ENCODE peak calls at places on chromosomes 7 and 10, in ten cellular contexts. Q is GM10248, H is AG10803, A is left ventricle myocardium inferior, L is uterus, C is GM06990, Z is HCT116, E is endothelial cell, M is psoas muscle, W is Calu3. Y is an unnamed sample.
A peak's percentile ranks its signal among the peaks of the same experiment; 100 is the strongest.

GRCh38 chr10:45673074-45673628 is 579 bp upstream of the ZFAND4 start:
- DNase-seq in Q (no peak), H (no peak), A (no peak), L (peak; percentile 27), C (no peak), Z (no peak), E (no peak), M (peak; percentile 62), W (no peak), Y (peak; percentile 10)

GRCh38 chr10:102449321-102450123 is 1.8 kb downstream of the C10orf95 start:
- DNase-seq in Q (peak; percentile 74), H (peak; percentile 18), A (peak; percentile 54), L (peak; percentile 78), C (peak; percentile 82), Z (peak; percentile 84), E (peak; percentile 49), M (peak; percentile 73), W (peak; percentile 82), Y (peak; percentile 84)

GRCh38 chr10:78769526-78769925 is 299.2 kb upstream of the ZMIZ1 start:
- DNase-seq in Q (no peak), H (no peak), A (no peak), L (peak; percentile 15), C (no peak), Z (no peak), E (no peak), M (peak; percentile 26), W (no peak), Y (no peak)

GRCh38 chr10:100825325-100825875 is 80.0 kb downstream of the PAX2 start:
- DNase-seq in Q (no peak), H (no peak), A (no peak), L (no peak), C (no peak), Z (no peak), E (no peak), M (no peak), W (no peak), Y (no peak)

GRCh38 chr7:65892832-65893231 is 20.0 kb downstream of the VKORC1L1 start:
- DNase-seq in Q (no peak), H (peak; percentile 33), A (no peak), L (no peak), C (no peak), Z (no peak), E (no peak), M (no peak), W (no peak), Y (no peak)

GRCh38 chr10:49486738-49487137 is 52.2 kb downstream of the ERCC6 start:
- DNase-seq in Q (no peak), H (no peak), A (no peak), L (no peak), C (no peak), Z (no peak), E (no peak), M (no peak), W (no peak), Y (no peak)

GRCh38 chr10:28553963-28554362 is 21.0 kb downstream of the WAC start:
- DNase-seq in Q (no peak), H (no peak), A (no peak), L (no peak), C (no peak), Z (no peak), E (no peak), M (no peak), W (no peak), Y (no peak)

GRCh38 chr7:90625562-90625961 is 29.4 kb downstream of the CDK14 start:
- DNase-seq in Q (no peak), H (peak; percentile 66), A (peak; percentile 33), L (peak; percentile 69), C (no peak), Z (no peak), E (peak; percentile 50), M (no peak), W (peak; percentile 17), Y (no peak)

GRCh38 chr10:92530421-92530820 is 43.5 kb downstream of the IDE start:
- DNase-seq in Q (no peak), H (peak; percentile 66), A (no peak), L (no peak), C (no peak), Z (no peak), E (no peak), M (no peak), W (no peak), Y (no peak)

GRCh38 chr10:112634096-112634830 is 187.2 kb downstream of the VTI1A start:
- DNase-seq in Q (no peak), H (peak; percentile 49), A (no peak), L (no peak), C (no peak), Z (no peak), E (no peak), M (no peak), W (no peak), Y (peak; percentile 28)

GRCh38 chr10:112628951-112629604 is 182.1 kb downstream of the VTI1A start:
- DNase-seq in Q (no peak), H (no peak), A (no peak), L (no peak), C (no peak), Z (no peak), E (no peak), M (no peak), W (no peak), Y (no peak)

DNA sequence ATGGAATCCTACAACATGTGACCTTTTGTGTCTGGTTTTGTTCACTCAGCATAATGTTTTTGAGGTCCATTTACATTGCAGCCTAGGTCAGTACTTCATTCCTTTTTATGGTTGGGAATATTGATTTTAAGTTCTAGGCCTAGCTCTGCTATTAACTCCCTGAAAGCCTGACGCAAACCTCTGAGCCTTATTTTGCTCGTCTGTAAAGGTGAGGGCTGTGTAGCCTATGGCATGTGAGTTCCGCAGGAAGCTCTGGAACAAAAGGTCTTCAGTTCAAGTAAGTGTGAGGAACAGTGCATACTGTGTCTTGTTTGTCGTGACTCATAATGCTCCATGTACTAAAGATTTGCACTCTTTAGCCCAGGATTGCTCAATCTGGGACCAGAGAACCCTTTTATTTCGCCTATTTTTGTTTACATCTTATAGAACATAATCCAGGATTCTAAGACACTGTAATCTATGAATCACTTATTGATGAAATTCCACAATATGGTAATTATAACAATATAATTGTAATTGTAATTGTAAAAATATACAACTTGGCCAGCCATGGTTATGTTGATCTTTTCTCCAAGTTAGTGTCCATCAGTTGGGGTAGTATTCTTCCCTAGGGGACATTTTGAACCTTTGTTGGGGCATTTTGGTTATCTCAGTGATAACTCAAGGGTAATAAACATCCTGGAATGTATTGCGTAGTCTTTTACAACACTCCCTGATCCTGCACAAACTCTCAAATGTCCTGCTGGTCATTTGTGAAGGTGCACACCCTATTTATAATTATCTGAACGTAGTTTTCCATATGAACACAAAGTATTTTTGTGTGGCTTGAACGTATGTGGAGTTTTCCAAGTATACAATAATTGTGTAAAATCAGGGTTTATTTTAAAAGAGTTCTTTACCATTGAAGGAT is 184.7 kb downstream of the VTI1A start:
- DNase-seq in Q (no peak), H (no peak), A (no peak), L (no peak), C (no peak), Z (peak; percentile 86), E (no peak), M (no peak), W (peak; percentile 54), Y (peak; percentile 80)
- TF ChIP-seq CTCF in Q (no peak), H (no peak), A (no peak), L (no peak), C (no peak), Z (no peak), E (no peak), M (no peak), W (no peak), Y (no peak)

GRCh38 chr10:14975672-14976273 is 16.6 kb downstream of the MEIG1 start:
- DNase-seq in Q (no peak), H (no peak), A (no peak), L (no peak), C (no peak), Z (peak; percentile 18), E (no peak), M (no peak), W (no peak), Y (no peak)
- TF ChIP-seq CTCF in Q (peak; percentile 19), H (peak; percentile 5), A (peak; percentile 14), L (no peak), C (peak; percentile 34), Z (peak; percentile 31), E (no peak), M (no peak), W (no peak), Y (no peak)

DNA sequence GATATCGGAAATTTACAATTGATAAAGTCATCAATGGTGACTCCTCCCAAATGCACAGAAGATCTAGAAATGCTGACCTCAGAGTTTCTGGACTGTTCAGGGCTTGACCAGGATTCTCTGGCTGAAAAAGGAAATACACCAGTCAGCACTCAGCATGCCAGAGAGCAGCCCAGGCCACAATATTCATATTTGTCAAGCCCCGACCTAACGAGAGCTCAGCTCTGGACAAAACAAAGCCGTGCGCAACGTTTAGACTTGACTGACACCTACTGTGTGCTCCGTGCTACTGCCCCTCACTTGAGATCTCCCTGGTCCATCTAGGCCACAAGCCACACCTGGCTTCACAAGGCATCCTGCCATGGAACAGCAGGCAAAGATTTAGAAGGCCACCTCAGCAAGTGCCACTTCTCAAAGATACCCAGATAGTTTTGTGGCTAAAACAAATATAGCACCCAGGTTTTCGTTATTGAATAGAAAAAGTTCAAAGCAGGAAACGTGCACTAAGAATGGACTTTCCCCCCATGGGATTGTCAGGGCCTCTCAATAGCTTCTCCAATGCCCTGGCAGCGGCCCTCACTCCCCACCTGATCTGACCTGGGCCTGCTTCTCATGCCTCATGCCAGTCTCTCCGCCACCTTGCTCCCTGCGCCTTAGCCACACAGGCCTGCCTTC is 218.3 kb downstream of the FAM107B start:
- DNase-seq in Q (peak; percentile 69), H (no peak), A (no peak), L (no peak), C (no peak), Z (no peak), E (no peak), M (no peak), W (peak; percentile 61), Y (peak; percentile 31)
- TF ChIP-seq CTCF in Q (peak; percentile 39), H (no peak), A (peak; percentile 33), L (no peak), C (peak; percentile 65), Z (peak; percentile 34), E (no peak), M (no peak), W (peak; percentile 33), Y (peak; percentile 33)

GRCh38 chr7:134548877-134549276 is at the start of gene AKR1B15:
- DNase-seq in Q (peak; percentile 75), H (peak; percentile 49), A (no peak), L (no peak), C (peak; percentile 67), Z (no peak), E (no peak), M (peak; percentile 90), W (no peak), Y (peak; percentile 46)

GRCh38 chr7:134546903-134547737 is 1.8 kb upstream of the AKR1B15 start:
- DNase-seq in Q (no peak), H (peak; percentile 51), A (peak; percentile 66), L (peak; percentile 48), C (peak; percentile 38), Z (peak; percentile 56), E (peak; percentile 69), M (peak; percentile 88), W (peak; percentile 83), Y (peak; percentile 70)

GRCh38 chr7:134545918-134546317 is 3.0 kb upstream of the AKR1B15 start:
- DNase-seq in Q (no peak), H (no peak), A (no peak), L (no peak), C (no peak), Z (no peak), E (no peak), M (no peak), W (no peak), Y (no peak)

GRCh38 chr7:134549366-134549765 is 456 bp downstream of the AKR1B15 start:
- DNase-seq in Q (no peak), H (no peak), A (no peak), L (no peak), C (no peak), Z (no peak), E (no peak), M (no peak), W (no peak), Y (no peak)

GRCh38 chr7:134547738-134548054 is 1.2 kb upstream of the AKR1B15 start:
- DNase-seq in Q (peak; percentile 58), H (peak; percentile 54), A (peak; percentile 62), L (peak; percentile 56), C (no peak), Z (no peak), E (peak; percentile 62), M (peak; percentile 84), W (peak; percentile 68), Y (no peak)
- TF ChIP-seq CTCF in Q (no peak), H (no peak), A (peak; percentile 24), L (no peak), C (no peak), Z (no peak), E (peak; percentile 14), M (no peak), W (no peak), Y (no peak)